ENCODE peak calls at places on chromosome 12, in seven cellular contexts. H is GM12892, I is GM12878, D is H1, M is SK-N-SH, F is HepG2, U is K562. Y is an unnamed sample.

GRCh38 chr12:131116437-131117117 is 162.9 kb downstream of the ADGRD1 start:
- DNase-seq in H (no peak), I (no peak), D (no peak), M (peak), F (no peak), U (no peak), Y (no peak)

GRCh38 chr12:47844264-47845020 is 24.7 kb upstream of the HDAC7 start:
- DNase-seq in H (no peak), I (no peak), D (no peak), M (no peak), F (no peak), U (no peak), Y (no peak)

GRCh38 chr12:71092290-71092689 is 65.5 kb downstream of the TSPAN8 start:
- DNase-seq in H (no peak), I (no peak), D (no peak), M (no peak), F (no peak), U (no peak), Y (no peak)

GRCh38 chr12:51244269-51244668 is 5.6 kb downstream of the DAZAP2 start:
- DNase-seq in H (no peak), I (no peak), D (no peak), M (no peak), F (no peak), U (no peak), Y (no peak)

GRCh38 chr12:5441497-5442236 is 9.8 kb downstream of the NTF3 start:
- DNase-seq in H (no peak), I (no peak), D (no peak), M (no peak), F (no peak), U (no peak), Y (no peak)

GRCh38 chr12:79451988-79452387 is 238.8 kb downstream of the PAWR start:
- DNase-seq in H (no peak), I (no peak), D (no peak), M (peak), F (peak), U (no peak), Y (no peak)

GRCh38 chr12:57343703-57344378 is 87.0 kb downstream of the R3HDM2 start:
- DNase-seq in H (no peak), I (no peak), D (no peak), M (no peak), F (no peak), U (no peak), Y (no peak)

GRCh38 chr12:107092669-107093546 is 441 bp downstream of the CRY1 start:
- DNase-seq in H (no peak), I (no peak), D (no peak), M (peak), F (peak), U (peak), Y (no peak)

GRCh38 chr12:58919271-58920101 is 818 bp downstream of the LRIG3 start:
- DNase-seq in H (peak), I (no peak), D (no peak), M (no peak), F (peak), U (no peak), Y (peak)

GRCh38 chr12:50353869-50354593 is 42.4 kb downstream of the FAM186A start:
- DNase-seq in H (no peak), I (no peak), D (no peak), M (no peak), F (no peak), U (no peak), Y (no peak)

GRCh38 chr12:53217049-53217929 is 10.2 kb upstream of the ITGB7 start:
- DNase-seq in H (no peak), I (no peak), D (no peak), M (no peak), F (no peak), U (no peak), Y (no peak)

GRCh38 chr12:109720152-109720855 is 6.7 kb downstream of the FAM222A start:
- DNase-seq in H (no peak), I (no peak), D (no peak), M (peak), F (no peak), U (no peak), Y (no peak)

GRCh38 chr12:56766535-56766934 is 3.4 kb downstream of the HSD17B6 start:
- DNase-seq in H (peak), I (peak), D (no peak), M (no peak), F (no peak), U (no peak), Y (peak)

GRCh38 chr12:93827669-93828068 is 150.5 kb downstream of the CRADD start:
- DNase-seq in H (no peak), I (no peak), D (no peak), M (no peak), F (no peak), U (no peak), Y (no peak)

GRCh38 chr12:93827179-93827578 is 150.0 kb downstream of the CRADD start:
- DNase-seq in H (no peak), I (no peak), D (no peak), M (no peak), F (no peak), U (no peak), Y (no peak)

GRCh38 chr12:93824514-93825500 is 147.6 kb downstream of the CRADD start:
- DNase-seq in H (no peak), I (no peak), D (peak), M (no peak), F (no peak), U (no peak), Y (no peak)

GRCh38 chr12:93825501-93825888 is 148.3 kb downstream of the CRADD start:
- DNase-seq in H (no peak), I (no peak), D (no peak), M (no peak), F (no peak), U (no peak), Y (no peak)

GRCh38 chr12:93825926-93826599 is 148.9 kb downstream of the CRADD start:
- DNase-seq in H (no peak), I (no peak), D (no peak), M (no peak), F (no peak), U (no peak), Y (no peak)
- TF ChIP-seq TAF1 in H (no peak), I (no peak), D (no peak), M (no peak), F (no peak), U (no peak), Y (no peak)

GRCh38 chr12:122421263-122421814 is 1.1 kb downstream of the CLIP1 start:
- DNase-seq in H (no peak), I (no peak), D (no peak), M (peak), F (peak), U (peak), Y (no peak)

GRCh38 chr12:122420471-122421262 is 1.8 kb downstream of the CLIP1 start:
- DNase-seq in H (no peak), I (no peak), D (no peak), M (no peak), F (no peak), U (no peak), Y (no peak)

GRCh38 chr12:122423258-122424165 is 1.0 kb upstream of the CLIP1 start:
- DNase-seq in H (no peak), I (no peak), D (no peak), M (peak), F (peak), U (peak), Y (no peak)

GRCh38 chr12:122422769-122423257 is 344 bp upstream of the CLIP1 start:
- DNase-seq in H (no peak), I (no peak), D (no peak), M (no peak), F (peak), U (peak), Y (no peak)

GRCh38 chr12:122421815-122422737 is at the start of gene CLIP1:
- DNase-seq in H (peak), I (no peak), D (no peak), M (peak), F (peak), U (peak), Y (peak)
- TF ChIP-seq TAF1 in H (no peak), I (no peak), D (no peak), M (peak), F (peak), U (peak), Y (no peak)

GRCh38 chr12:82904219-82904795 is 217.6 kb downstream of the TMTC2 start:
- DNase-seq in H (no peak), I (no peak), D (no peak), M (peak), F (no peak), U (no peak), Y (no peak)
- TF ChIP-seq TAF1 in H (no peak), I (no peak), D (no peak), M (no peak), F (no peak), U (no peak), Y (no peak)

GRCh38 chr12:103333676-103334075 is 162.1 kb downstream of the C12orf42 start:
- DNase-seq in H (no peak), I (no peak), D (no peak), M (no peak), F (no peak), U (no peak), Y (no peak)

GRCh38 chr12:103331643-103332042 is 164.1 kb downstream of the C12orf42 start:
- DNase-seq in H (no peak), I (no peak), D (no peak), M (no peak), F (no peak), U (no peak), Y (no peak)

GRCh38 chr12:103330672-103331071 is 165.1 kb downstream of the C12orf42 start:
- DNase-seq in H (no peak), I (no peak), D (no peak), M (no peak), F (no peak), U (no peak), Y (no peak)

GRCh38 chr12:103336940-103337339 is 158.8 kb downstream of the C12orf42 start:
- DNase-seq in H (no peak), I (no peak), D (no peak), M (no peak), F (no peak), U (no peak), Y (no peak)

GRCh38 chr12:103334447-103334846 is 161.3 kb downstream of the C12orf42 start:
- DNase-seq in H (no peak), I (no peak), D (no peak), M (no peak), F (no peak), U (no peak), Y (no peak)
- TF ChIP-seq TAF1 in H (no peak), I (no peak), D (no peak), M (no peak), F (no peak), U (no peak), Y (no peak)

DNA sequence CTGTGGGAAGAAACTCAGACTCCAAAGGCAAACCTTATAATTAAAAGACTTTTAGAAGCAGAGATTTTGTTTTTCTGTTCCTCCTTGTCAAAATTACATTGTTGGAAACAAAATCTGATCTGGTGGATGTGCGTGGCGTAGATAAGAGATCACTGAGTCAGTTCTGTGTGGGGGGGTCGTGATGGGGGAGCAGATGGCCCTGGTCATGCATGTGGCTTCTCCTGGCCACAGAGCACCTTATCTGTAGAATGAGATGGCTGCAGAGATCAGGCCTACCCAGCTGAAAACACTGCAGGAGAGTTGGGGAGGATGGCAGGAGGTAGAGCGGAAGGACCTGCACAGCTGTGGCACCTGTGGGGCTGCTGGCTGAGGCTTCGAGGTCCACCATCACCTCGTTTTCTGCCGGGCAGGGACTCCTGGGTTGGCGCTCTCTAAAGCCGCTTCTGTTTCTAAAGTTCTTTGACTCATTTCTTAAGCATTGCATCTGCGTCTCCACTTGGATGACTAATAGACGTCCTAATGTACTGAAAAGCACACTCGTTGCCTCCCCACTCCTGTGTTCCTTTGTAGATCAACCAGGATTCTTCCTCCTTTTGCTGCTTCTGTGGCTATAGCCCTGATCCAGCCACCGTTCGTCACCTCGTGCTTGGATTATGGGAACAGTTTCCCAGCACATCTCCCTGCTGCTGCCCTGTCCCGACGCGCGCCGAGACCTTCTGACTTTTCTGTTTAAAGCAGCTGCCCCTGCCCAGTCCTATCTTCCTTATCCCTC is 93.4 kb downstream of the TSPAN9 start:
- DNase-seq in H (no peak), I (no peak), D (no peak), M (peak), F (no peak), U (no peak), Y (no peak)
- TF ChIP-seq TAF1 in H (no peak), I (no peak), D (no peak), M (no peak), F (no peak), U (no peak), Y (no peak)

GRCh38 chr12:88994537-88994936 is 357.8 kb downstream of the DUSP6 start:
- DNase-seq in H (no peak), I (no peak), D (no peak), M (no peak), F (no peak), U (no peak), Y (no peak)

GRCh38 chr12:88996389-88996788 is 355.9 kb downstream of the DUSP6 start:
- DNase-seq in H (no peak), I (no peak), D (no peak), M (no peak), F (no peak), U (no peak), Y (no peak)

GRCh38 chr12:88998421-88998820 is 353.9 kb downstream of the DUSP6 start:
- DNase-seq in H (no peak), I (no peak), D (no peak), M (no peak), F (no peak), U (no peak), Y (no peak)

DNA sequence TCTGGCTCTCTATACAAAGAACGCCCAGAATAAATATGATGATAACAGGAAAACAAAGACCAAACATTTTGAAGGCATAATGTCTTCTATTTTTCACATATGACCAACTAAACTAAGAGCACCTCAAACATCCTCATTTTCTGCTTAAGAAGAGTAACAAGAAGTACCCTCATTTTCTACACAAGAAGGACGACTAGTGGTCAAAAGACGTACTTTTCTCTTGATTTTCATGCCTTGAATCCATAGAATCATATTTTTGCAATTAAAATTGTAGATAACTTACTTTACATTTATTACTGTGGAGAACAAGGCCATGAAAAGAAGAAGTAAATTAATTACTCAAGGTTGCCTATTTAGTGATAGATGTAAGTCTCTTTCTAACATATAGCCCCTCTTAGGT is 358.6 kb downstream of the DUSP6 start:
- DNase-seq in H (no peak), I (no peak), D (no peak), M (peak), F (peak), U (peak), Y (no peak)
- TF ChIP-seq TAF1 in H (no peak), I (no peak), D (no peak), M (no peak), F (no peak), U (no peak), Y (no peak)

DNA sequence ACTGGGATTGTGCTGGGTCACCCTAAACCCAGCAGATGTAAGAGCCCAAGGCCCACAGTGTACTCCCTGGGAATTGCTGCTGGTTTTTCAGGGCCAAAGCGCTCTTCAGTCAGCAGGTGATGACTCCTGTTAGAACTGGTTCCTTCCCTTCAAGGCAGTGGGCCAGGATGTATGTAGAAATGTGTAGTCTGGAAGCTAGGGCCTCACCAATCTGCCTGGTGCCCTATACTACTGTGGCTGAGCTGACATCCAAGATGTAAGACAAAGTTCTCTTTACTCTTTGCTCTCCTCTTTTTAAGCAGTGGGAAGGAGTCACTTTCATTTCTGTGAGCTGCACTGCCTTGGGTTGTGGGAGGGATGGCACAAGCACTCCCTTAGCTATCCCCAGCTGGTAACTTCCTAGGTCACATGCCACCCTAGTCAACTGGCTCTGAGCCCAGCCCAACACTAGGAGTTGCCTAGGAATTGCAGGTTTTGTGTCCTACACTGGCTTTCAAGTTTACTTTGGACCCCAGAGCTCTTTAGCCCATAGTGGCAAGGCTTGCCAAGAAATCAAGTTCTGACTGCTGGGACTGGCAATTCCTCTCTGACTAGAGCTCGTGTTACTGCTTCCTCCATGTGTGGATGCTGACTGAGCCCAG is 249.2 kb downstream of the C12orf50 start:
- DNase-seq in H (no peak), I (no peak), D (no peak), M (no peak), F (no peak), U (no peak), Y (no peak)
- TF ChIP-seq TAF1 in H (no peak), I (no peak), D (no peak), M (no peak), F (no peak), U (no peak), Y (no peak)

DNA sequence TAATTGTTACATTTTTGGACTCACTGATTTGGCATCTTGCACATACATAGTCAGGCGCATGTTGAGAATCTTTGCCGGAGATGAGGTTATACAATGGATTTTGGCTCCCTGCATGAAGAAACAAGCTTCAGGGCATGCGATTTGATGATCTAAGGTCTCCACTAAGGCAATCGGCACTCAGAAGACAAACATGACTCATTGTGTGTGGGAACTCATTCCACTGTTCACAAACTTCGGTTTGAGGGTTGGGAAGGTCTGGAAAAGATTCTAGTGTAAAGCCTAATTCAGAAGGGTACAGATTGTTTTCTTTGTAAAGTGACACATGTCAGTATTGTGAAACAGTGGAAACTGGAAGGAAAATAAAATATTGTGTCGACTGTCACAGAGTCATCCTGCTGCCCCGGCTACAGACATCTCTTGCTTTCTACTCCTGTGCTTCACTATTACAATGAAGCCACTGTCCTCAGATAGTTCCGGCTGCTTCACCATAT is 192.6 kb upstream of the HMGA2 start:
- DNase-seq in H (no peak), I (no peak), D (no peak), M (no peak), F (peak), U (no peak), Y (no peak)
- TF ChIP-seq TAF1 in H (no peak), I (no peak), D (no peak), M (no peak), F (no peak), U (no peak), Y (no peak)

GRCh38 chr12:13595536-13596450 is 385.6 kb downstream of the GRIN2B start:
- DNase-seq in H (no peak), I (no peak), D (no peak), M (no peak), F (no peak), U (no peak), Y (no peak)
- TF ChIP-seq TAF1 in H (no peak), I (no peak), D (no peak), M (no peak), F (no peak), U (no peak), Y (no peak)

GRCh38 chr12:91139981-91140659 is 28.8 kb upstream of the LUM start:
- DNase-seq in H (no peak), I (no peak), D (no peak), M (no peak), F (no peak), U (no peak), Y (no peak)
- TF ChIP-seq TAF1 in H (no peak), I (no peak), D (no peak), M (no peak), F (no peak), U (no peak), Y (no peak)